ENCODE peak calls at places on chromosomes 7 and 10, in eight cellular contexts. C, H, G, W, Y, V, Q and P are unnamed samples.

GRCh38 chr7:14420768-14421167 is 431.3 kb upstream of the ETV1 start:
- DNase-seq in Y (peak; percentile 2), C (no peak), V (no peak), W (no peak), G (no peak), H (no peak), Q (no peak), P (no peak)

GRCh38 chr10:102225646-102226541 is at the start of gene ELOVL3:
- DNase-seq in G (peak; percentile 94), V (peak; percentile 94), C (peak; percentile 93), Y (peak; percentile 98), H (peak; percentile 95), Q (peak; percentile 93), W (peak; percentile 88), P (peak; percentile 93)

GRCh38 chr10:110416776-110417732 is 80.7 kb upstream of the DUSP5 start:
- DNase-seq in Q (no peak), H (no peak), V (peak; percentile 81), G (no peak), C (no peak), Y (no peak), W (no peak), P (no peak)

GRCh38 chr7:48424731-48425130 is 253.5 kb downstream of the ABCA13 start:
- DNase-seq in Q (no peak), Y (no peak), G (peak; percentile 10), W (no peak), C (no peak), V (no peak), H (no peak), P (peak; percentile 5)

GRCh38 chr7:116741625-116742316 is 69.8 kb downstream of the MET start:
- DNase-seq in G (peak; percentile 25), Y (no peak), V (no peak), Q (no peak), H (no peak), W (no peak), C (no peak), P (peak; percentile 29)

GRCh38 chr7:112010994-112011393 is 195.2 kb downstream of the DOCK4 start:
- DNase-seq in V (no peak), Q (no peak), W (no peak), G (no peak), H (no peak), Y (peak; percentile 18), C (no peak), P (no peak)

GRCh38 chr7:43240565-43240964 is 128.1 kb downstream of the HECW1 start:
- DNase-seq in Y (no peak), G (no peak), W (no peak), V (no peak), H (no peak), Q (no peak), C (no peak), P (no peak)

GRCh38 chr10:47380341-47381215 is 3.5 kb downstream of the ZNF488 start:
- DNase-seq in H (no peak), G (no peak), W (no peak), Y (no peak), V (peak; percentile 28), C (no peak), Q (no peak), P (no peak)

DNA sequence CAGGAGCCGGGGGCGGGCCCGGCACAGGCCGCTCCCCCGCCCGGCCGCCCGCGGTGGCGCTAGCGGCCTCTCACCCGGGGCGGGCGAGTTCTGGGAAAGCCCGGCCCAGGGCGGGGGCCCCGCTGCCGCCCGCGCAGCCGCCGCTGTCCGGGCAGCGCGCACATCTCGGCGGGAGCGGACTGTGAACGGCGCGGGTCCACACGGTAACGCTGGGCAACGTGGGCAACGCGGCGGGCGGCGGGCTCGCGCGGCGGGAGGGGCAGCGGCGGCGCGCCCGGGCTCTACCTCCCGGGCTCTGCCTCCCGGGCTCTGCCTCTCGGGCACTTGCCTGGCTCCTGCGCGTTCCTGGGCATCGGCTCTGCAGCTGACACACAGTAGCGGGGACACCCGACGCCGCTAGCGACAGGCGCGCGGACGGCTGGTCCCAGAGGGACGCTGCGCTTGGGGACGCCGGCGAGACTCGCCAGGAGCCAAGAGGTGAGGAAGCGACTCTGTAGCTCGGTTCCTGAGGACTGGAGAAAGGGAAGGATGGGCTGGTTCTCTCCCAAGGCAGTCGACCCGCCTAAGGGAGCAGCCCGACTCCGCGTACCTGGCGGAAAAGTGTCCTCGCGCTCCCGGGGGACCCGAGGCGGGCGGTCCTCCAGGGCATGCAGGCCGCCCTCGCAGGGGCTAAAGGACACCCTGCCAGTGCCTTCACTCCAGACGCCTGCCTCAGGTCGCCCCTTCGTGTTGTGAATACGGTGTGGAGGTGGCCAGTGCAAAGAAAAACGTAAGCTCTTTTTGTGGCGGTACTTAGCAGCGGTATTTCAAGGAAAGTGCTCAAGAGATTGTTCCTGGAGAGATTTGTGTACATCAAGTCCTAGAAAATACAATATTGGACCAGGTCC is at the start of gene PLCE1:
- DNase-seq in G (peak; percentile 31), Q (peak; percentile 81), Y (peak; percentile 58), V (peak; percentile 73), W (no peak), H (peak; percentile 26), C (peak; percentile 40), P (peak; percentile 20)
- TF ChIP-seq CTCF in G (no peak), Q (no peak), Y (no peak), V (no peak), W (no peak), H (no peak), C (no peak), P (no peak)

DNA sequence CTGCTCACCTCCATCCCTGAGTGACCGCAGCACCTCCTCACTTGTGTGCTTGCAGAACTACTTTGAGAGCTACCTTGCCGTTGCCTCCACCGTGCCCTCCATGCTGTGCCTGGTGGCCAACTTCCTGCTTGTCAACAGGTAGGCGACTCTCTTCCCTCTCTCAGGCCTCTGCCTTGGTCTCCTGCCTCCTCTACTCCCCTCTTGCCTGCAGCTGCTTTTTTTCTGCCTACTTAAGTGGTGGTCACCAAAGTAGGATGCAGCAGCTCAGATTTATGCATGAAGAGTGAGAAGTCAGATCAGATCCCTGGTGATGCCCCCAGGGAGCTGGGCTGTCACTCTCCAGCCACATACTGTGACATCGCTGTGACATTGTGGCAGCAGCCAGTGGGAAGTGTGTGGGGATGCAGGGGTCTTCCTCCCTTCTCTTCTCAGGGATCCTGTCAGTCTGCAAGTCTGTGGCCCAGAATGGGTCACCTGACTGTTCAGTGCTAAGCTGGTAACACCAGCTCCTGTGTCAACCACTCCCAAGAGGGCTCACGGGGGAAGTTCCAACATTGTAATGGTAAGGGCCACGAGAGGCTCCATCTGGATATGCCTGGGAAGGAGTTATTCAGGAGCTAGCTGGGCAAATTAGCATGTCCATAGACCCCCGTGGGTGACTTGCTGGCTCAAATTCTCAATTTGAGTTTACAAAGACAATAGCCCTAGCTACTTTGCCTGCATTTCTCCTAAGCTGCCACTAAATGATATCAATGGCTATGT is 25.3 kb downstream of the SLC29A3 start:
- DNase-seq in H (no peak), V (no peak), C (no peak), W (no peak), Y (no peak), Q (no peak), G (no peak), P (no peak)
- H3K4me3 ChIP-seq in H (no peak overlapping the region), V (no peak overlapping the region), C (no peak overlapping the region), W (no peak overlapping the region), Y (no peak overlapping the region), Q (no peak overlapping the region), G (no peak overlapping the region), P (no peak overlapping the region)

GRCh38 chr10:29533046-29533445 is 101.7 kb downstream of the SVIL start:
- DNase-seq in G (no peak), C (no peak), Q (no peak), V (no peak), Y (no peak), H (no peak), W (no peak), P (no peak)

GRCh38 chr10:29535778-29536459 is 98.9 kb downstream of the SVIL start:
- DNase-seq in Y (no peak), V (no peak), H (no peak), C (no peak), G (peak; percentile 48), W (peak; percentile 27), Q (no peak), P (no peak)

GRCh38 chr10:29534590-29534989 is 100.2 kb downstream of the SVIL start:
- DNase-seq in H (no peak), Y (no peak), G (peak; percentile 9), W (no peak), Q (no peak), C (no peak), V (no peak), P (no peak)

GRCh38 chr10:29533696-29534285 is 101.0 kb downstream of the SVIL start:
- DNase-seq in G (peak; percentile 49), C (no peak), Q (no peak), W (peak; percentile 46), Y (no peak), H (no peak), V (no peak), P (peak; percentile 20)

DNA sequence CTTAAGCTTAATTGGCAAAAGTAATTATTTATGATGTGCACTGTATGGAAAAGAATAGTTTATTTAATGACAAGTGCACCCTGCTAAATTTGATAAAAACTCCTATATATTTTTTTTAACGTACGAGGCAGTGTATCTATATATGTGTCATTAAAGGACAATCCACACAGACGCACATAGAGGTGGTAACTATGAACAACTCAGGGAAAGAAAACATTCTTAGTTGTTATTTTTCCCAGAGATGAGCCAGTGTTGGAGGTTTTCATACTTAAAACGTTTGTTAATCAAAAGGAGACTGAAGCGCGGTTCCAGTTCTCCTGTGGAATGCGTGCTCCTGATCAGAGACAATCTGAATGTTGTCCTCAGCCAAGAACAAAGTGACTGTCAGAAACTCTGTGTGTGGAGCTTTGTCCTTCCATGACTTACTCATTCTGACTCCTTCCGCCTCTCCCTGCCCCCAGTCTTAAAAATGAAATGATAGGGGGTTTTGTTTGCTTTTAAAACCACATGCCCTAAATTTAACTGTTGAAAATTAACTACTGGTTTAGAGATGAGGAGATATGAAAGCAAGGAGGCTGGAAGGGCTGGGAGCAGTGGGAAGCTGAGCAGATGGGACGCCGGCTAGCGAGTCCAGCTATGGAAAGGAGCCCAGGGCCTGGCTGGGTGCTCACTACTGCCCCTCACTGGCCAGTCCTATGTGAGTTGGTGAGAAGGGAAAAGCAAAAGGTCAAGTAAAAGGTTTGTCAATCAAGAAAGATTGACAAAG is 99.6 kb downstream of the SVIL start:
- DNase-seq in W (peak; percentile 92), G (peak; percentile 93), V (peak; percentile 79), Q (no peak), C (peak; percentile 66), H (peak; percentile 75), Y (peak; percentile 55), P (peak; percentile 74)
- TF ChIP-seq CTCF in W (peak; percentile 77), G (peak; percentile 93), V (peak; percentile 69), Q (peak; percentile 51), C (peak; percentile 22), H (peak; percentile 96), Y (peak; percentile 49), P (peak; percentile 89)

GRCh38 chr7:1068013-1068412 is 19.9 kb upstream of the GPER1 start:
- DNase-seq in H (no peak), V (no peak), W (no peak), Q (no peak), G (no peak), Y (no peak), C (no peak), P (no peak)

GRCh38 chr7:1063361-1063760 is 19.0 kb downstream of the GPR146 start:
- DNase-seq in G (no peak), C (no peak), V (no peak), Q (no peak), H (no peak), W (no peak), Y (no peak), P (no peak)

GRCh38 chr7:1064581-1064980 is 20.2 kb downstream of the GPR146 start:
- DNase-seq in V (no peak), H (no peak), C (no peak), G (no peak), Q (no peak), Y (no peak), W (no peak), P (no peak)

GRCh38 chr7:1062296-1063294 is 18.2 kb downstream of the GPR146 start:
- DNase-seq in H (no peak), Y (no peak), W (no peak), C (no peak), Q (no peak), G (no peak), V (no peak), P (no peak)

GRCh38 chr7:1065263-1066260 is 21.2 kb downstream of the GPR146 start:
- DNase-seq in C (peak; percentile 84), G (peak; percentile 53), W (no peak), V (peak; percentile 88), Y (peak; percentile 90), H (peak; percentile 77), Q (peak; percentile 88), P (peak; percentile 61)
- H3K4me3 ChIP-seq in C (no peak overlapping the region), G (no peak overlapping the region), W (no peak overlapping the region), V (no peak overlapping the region), Y (no peak overlapping the region), H (no peak overlapping the region), Q (peak overlapping the region; percentile 21), P (no peak overlapping the region)